ENCODE peak calls at places on chromosomes 7 and 10, in four cellular contexts. P is H1, K is heart right ventricle, G is left ventricle myocardium inferior. Y is an unnamed sample. For H3K27me3, the result is how much of the 10 kb centered on the place peaks cover.

GRCh38 chr7:106283831-106284515 is 810 bp downstream of the NAMPT start:
- DNase-seq in K (peak), P (no peak), G (peak), Y (peak)

GRCh38 chr10:91758303-91759146 is 39.7 kb upstream of the TNKS2 start:
- DNase-seq in K (no peak), P (no peak), G (no peak), Y (no peak)

GRCh38 chr7:24709585-24710360 is 47.5 kb downstream of the GSDME start:
- DNase-seq in G (no peak), K (no peak), P (no peak), Y (no peak)

GRCh38 chr7:13235961-13236360 is 548.5 kb downstream of the ARL4A start:
- DNase-seq in P (no peak), K (no peak), G (no peak), Y (no peak)

GRCh38 chr10:125734823-125735222 is 15.3 kb downstream of the EDRF1 start:
- DNase-seq in P (no peak), K (no peak), G (no peak), Y (no peak)

GRCh38 chr10:69042838-69043237 is 45.1 kb upstream of the SRGN start:
- DNase-seq in K (no peak), P (no peak), G (no peak), Y (no peak)

GRCh38 chr7:24192053-24192452 is 91.9 kb upstream of the NPY start:
- DNase-seq in K (no peak), G (no peak), P (no peak), Y (no peak)

GRCh38 chr10:122460891-122461293 is 461 bp upstream of the HTRA1 start:
- DNase-seq in K (no peak), P (no peak), G (no peak), Y (no peak)

GRCh38 chr7:117200786-117201185 is 122.1 kb downstream of the WNT2 start:
- DNase-seq in G (no peak), K (no peak), P (no peak), Y (no peak)

GRCh38 chr10:88791924-88792323 is 10.6 kb upstream of the LIPM start:
- DNase-seq in P (no peak), G (no peak), K (no peak), Y (no peak)
- TF ChIP-seq CTCF in P (peak), G (peak), K (peak), Y (peak)

DNA sequence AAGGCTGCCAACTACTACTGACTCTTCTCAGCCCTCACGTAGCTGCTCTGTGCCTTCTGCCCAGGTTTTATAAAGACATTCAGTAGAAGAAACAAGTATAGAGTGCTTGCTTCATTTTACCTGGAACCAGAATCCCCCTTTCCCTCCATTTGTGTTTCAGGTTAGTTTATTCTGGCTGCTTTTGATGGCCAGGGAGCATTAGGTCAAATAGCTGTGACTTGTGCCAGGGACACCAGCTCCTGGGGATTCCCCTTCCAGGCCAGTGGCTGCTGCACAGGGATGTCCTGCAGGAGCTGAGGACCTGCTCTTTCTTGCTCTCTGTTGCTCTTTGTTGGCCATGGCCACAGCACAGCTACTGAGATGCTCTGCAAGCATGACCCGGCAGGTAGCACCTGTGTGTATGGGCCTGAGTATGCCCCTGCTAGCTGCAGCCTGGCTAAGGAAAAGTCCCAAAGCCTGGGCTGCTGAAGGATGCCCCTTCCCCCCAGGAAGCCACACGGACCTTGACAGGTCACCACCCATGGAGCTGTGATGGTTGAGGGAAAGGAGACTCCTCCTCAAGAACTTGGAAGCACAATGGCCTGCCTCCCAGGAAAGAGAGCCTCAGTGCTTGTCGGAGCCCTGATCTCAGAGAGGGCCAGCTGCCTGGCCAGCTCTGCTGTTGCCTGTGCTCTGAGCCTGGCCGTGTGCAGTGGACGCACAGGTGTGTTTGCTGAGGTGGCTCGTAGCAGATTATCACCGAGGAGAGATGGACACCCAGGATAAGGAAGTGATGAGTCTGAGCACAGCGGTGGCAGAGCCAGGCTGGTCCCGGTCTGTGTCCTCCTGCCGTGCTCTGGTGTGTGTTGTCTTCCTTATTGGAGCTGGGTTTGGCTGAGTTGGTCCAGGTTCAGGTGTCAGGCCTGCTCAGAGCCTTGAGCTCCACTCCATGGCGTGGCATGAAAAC is 208.7 kb downstream of the EBF3 start:
- DNase-seq in G (no peak), P (no peak), K (no peak), Y (peak)
- H3K27me3 ChIP-seq in G (under half), P (under half), K (under half), Y (under half)

GRCh38 chr10:104245066-104245632 is 9.5 kb upstream of the GSTO1 start:
- DNase-seq in P (no peak), G (no peak), K (no peak), Y (no peak)

GRCh38 chr10:104235801-104236200 is 3.6 kb upstream of the CFAP43 start:
- DNase-seq in P (no peak), K (no peak), G (no peak), Y (no peak)

GRCh38 chr10:104243567-104243966 is 11.1 kb upstream of the GSTO1 start:
- DNase-seq in G (no peak), P (no peak), K (no peak), Y (no peak)

GRCh38 chr10:104242545-104242944 is 10.4 kb upstream of the CFAP43 start:
- DNase-seq in G (no peak), K (no peak), P (no peak), Y (no peak)

GRCh38 chr10:104240078-104240477 is 7.9 kb upstream of the CFAP43 start:
- DNase-seq in G (no peak), P (no peak), K (no peak), Y (no peak)
- TF ChIP-seq CTCF in G (no peak), P (no peak), K (no peak), Y (no peak)

DNA sequence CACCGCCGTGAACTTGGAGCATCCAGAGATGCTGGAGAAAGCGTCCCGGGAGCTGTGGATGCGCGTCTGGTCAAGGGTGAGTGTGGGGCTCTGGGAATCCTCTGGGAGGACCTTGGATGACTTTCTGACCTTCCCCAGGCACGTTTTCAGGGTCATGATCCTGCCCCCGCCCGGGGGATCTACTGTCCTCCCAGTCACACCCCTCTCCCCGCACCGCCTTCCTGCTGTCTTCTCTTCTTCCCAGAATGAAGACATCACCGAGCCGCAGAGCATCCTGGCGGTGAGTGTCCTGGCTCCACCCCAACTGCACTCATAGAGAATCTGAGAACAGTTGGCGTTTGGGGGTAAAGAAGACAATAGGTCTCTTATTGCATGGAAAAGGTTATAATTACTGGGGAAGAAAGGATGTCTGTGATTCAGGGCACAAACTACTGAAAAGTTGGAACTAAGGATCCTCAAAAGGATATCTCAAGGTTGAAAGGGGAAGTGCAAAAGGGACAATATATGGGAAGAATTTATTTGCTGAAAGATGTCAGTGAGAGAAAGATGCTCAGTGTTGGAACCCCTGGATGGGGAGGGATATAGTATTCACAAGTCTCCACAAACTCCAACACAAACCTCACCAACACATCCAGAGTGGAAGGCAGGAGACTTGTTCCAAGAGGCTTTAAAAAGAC is 1.9 kb downstream of the GSTK1 start:
- DNase-seq in P (no peak), G (peak), K (peak), Y (no peak)
- H3K27me3 ChIP-seq in P (under half), G (under half), K (under half), Y (under half)

GRCh38 chr7:138837627-138838026 is 39.6 kb upstream of the ATP6V0A4 start:
- DNase-seq in K (peak), G (peak), P (no peak), Y (peak)

GRCh38 chr7:138833596-138833995 is 35.6 kb upstream of the ATP6V0A4 start:
- DNase-seq in P (no peak), K (no peak), G (no peak), Y (no peak)

GRCh38 chr7:138834583-138834982 is 36.6 kb upstream of the ATP6V0A4 start:
- DNase-seq in P (no peak), G (no peak), K (no peak), Y (no peak)

GRCh38 chr7:138832966-138833365 is 35.0 kb upstream of the ATP6V0A4 start:
- DNase-seq in P (no peak), G (no peak), K (no peak), Y (no peak)

DNA sequence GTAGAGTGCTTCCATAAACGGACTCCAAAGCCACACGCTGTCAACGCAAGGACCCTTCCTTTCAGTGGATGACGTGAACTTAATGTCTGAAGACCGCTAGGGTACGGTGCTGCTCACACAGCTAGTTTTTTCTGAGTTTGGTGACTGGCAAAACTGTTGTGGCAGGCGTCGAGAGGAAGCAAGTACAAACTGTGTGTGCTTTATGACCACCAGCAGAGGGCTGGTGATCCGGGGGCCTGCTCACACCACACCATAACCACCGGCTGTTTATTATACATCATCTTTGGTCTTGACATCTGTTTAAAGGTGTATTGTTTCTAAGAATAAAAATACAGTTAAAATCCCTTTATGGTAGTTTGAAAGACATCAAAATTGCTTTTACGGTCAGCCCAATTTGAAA is 37.1 kb upstream of the ATP6V0A4 start:
- DNase-seq in P (no peak), G (no peak), K (no peak), Y (no peak)
- TF ChIP-seq CTCF in P (peak), G (no peak), K (no peak), Y (no peak)

GRCh38 chr7:36942558-36943354 is 218.5 kb upstream of the AOAH start:
- DNase-seq in G (no peak), K (no peak), P (no peak), Y (no peak)
- H3K27me3 ChIP-seq in G (under half), K (under half), P (under half), Y (under half)

GRCh38 chr10:93758510-93758885 is 762 bp downstream of the LGI1 start:
- DNase-seq in K (no peak), P (no peak), G (no peak), Y (no peak)

GRCh38 chr10:93755443-93756127 is 2.2 kb upstream of the LGI1 start:
- DNase-seq in P (no peak), K (no peak), G (no peak), Y (no peak)

GRCh38 chr10:93756128-93756517 is 1.6 kb upstream of the LGI1 start:
- DNase-seq in K (no peak), P (no peak), G (no peak), Y (no peak)

GRCh38 chr10:93757766-93758509 is at the start of gene LGI1:
- DNase-seq in G (no peak), K (no peak), P (no peak), Y (no peak)

DNA sequence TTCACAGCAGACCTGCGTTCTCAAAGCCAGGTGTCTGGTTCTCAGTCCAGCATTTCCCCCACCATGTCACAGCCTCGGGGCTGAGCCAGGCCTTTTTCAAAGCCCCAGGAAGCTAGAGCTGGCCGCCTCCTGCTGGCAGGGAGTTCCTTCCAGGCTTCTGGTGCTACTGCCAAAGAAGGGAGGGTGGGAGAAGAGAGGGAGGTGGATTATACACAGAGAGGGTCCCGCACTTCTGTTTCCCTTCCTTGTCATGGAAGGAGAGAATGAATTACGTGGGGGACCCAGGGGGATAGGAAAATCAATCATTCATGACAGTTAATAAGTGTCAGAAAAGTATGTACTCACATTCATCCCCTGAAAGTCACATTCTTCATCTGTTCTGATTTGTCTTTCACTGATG is 600 bp upstream of the LGI1 start:
- DNase-seq in P (no peak), G (no peak), K (no peak), Y (no peak)
- TF ChIP-seq CTCF in P (no peak), G (no peak), K (no peak), Y (no peak)

DNA sequence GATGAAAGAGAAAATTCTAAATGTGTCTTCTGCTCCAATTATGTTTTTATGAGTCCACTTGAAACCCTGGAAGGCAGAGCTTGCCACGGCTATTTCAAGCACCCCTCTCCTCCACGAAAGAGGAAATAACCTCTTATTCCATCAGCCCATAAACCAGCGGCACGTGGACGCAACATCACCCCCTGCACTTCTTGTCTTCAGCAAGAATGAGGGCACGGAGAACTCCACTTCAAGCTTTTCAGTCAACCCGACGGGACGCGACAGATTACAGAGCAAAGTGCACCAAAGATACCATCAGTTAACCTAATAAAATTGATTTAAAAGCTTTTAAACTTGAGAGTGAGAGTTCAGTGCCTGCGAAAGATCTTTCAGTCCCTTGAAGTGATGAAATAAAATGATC is 406.3 kb downstream of the GALNT17 start:
- DNase-seq in P (no peak), G (no peak), K (no peak), Y (no peak)
- H3K27me3 ChIP-seq in P (under half), G (under half), K (under half), Y (under half)

Y was measured in lower lobe of right lung.